ENCODE peak calls at places on chromosomes 6 and 20, in nine cellular contexts. Q is upper lobe of right lung, J is fibroblast of the aortic adventitia, O is natural killer cell, U is DND-41, I is hepatocyte, X is heart right ventricle, H is MCF 10A, W is NB4. D is an unnamed sample.

GRCh38 chr6:111172563-111172962 is 85.3 kb downstream of the SLC16A10 start:
- DNase-seq in Q (no peak), J (no peak), O (no peak), U (no peak), I (no peak), X (no peak), H (no peak), W (no peak), D (no peak)

GRCh38 chr20:41428285-41428684 is 61.7 kb upstream of the EMILIN3 start:
- DNase-seq in Q (no peak), J (peak; percentile 11), O (no peak), U (peak; percentile 36), I (peak; percentile 66), X (no peak), H (peak; percentile 56), W (peak; percentile 25), D (no peak)

GRCh38 chr6:71038966-71039365 is 82.1 kb upstream of the B3GAT2 start:
- DNase-seq in Q (no peak), J (no peak), O (no peak), U (no peak), I (no peak), X (no peak), H (peak; percentile 9), W (no peak), D (no peak)

GRCh38 chr6:72760130-72760793 is 138.4 kb downstream of the KCNQ5 start:
- DNase-seq in Q (no peak), J (peak; percentile 54), O (no peak), U (no peak), I (no peak), X (no peak), H (no peak), W (no peak), D (no peak)

GRCh38 chr6:152089992-152090391 is 282.5 kb downstream of the ESR1 start:
- DNase-seq in Q (no peak), J (peak; percentile 75), O (no peak), U (no peak), I (no peak), X (peak; percentile 11), H (peak; percentile 81), W (no peak), D (no peak)

GRCh38 chr20:47800619-47801018 is 15.3 kb upstream of the SULF2 start:
- DNase-seq in Q (no peak), J (no peak), O (no peak), U (no peak), I (peak; percentile 29), X (no peak), H (no peak), W (no peak), D (no peak)

GRCh38 chr6:132412656-132413500 is 11.6 kb upstream of the MOXD1 start:
- DNase-seq in Q (no peak), J (peak; percentile 52), O (no peak), U (no peak), I (no peak), X (no peak), H (no peak), W (no peak), D (no peak)

GRCh38 chr6:6942826-6943225 is 164.9 kb upstream of the RREB1 start:
- DNase-seq in Q (peak; percentile 82), J (no peak), O (no peak), U (no peak), I (no peak), X (peak; percentile 62), H (no peak), W (peak; percentile 100), D (no peak)

GRCh38 chr6:46500382-46500781 is 9.1 kb upstream of the RCAN2 start:
- DNase-seq in Q (no peak), J (no peak), O (no peak), U (no peak), I (no peak), X (no peak), H (no peak), W (no peak), D (no peak)

GRCh38 chr6:158353851-158354508 is 41.7 kb downstream of the TULP4 start:
- DNase-seq in Q (no peak), J (peak; percentile 14), O (no peak), U (no peak), I (no peak), X (no peak), H (peak; percentile 65), W (no peak), D (no peak)

GRCh38 chr6:82963527-82963926 is 102.1 kb downstream of the UBE3D start:
- DNase-seq in Q (no peak), J (no peak), O (no peak), U (no peak), I (no peak), X (no peak), H (no peak), W (no peak), D (no peak)

GRCh38 chr20:58271596-58272460 is 37.7 kb upstream of the RAB22A start:
- DNase-seq in Q (no peak), J (no peak), O (no peak), U (no peak), I (no peak), X (no peak), H (no peak), W (no peak), D (no peak)

GRCh38 chr20:4060856-4061440 is 45.6 kb upstream of the RNF24 start:
- DNase-seq in Q (no peak), J (no peak), O (no peak), U (no peak), I (no peak), X (no peak), H (no peak), W (peak; percentile 68), D (no peak)

GRCh38 chr6:167977717-167978467 is 19.6 kb upstream of the KIF25 start:
- DNase-seq in Q (peak; percentile 54), J (no peak), O (no peak), U (no peak), I (no peak), X (no peak), H (no peak), W (no peak), D (no peak)

GRCh38 chr6:134253681-134254080 is 64.2 kb downstream of the SGK1 start:
- DNase-seq in Q (no peak), J (peak; percentile 46), O (no peak), U (no peak), I (peak; percentile 37), X (no peak), H (no peak), W (no peak), D (no peak)

GRCh38 chr6:154536922-154537449 is 26.5 kb upstream of the CNKSR3 start:
- DNase-seq in Q (no peak), J (no peak), O (no peak), U (no peak), I (no peak), X (no peak), H (no peak), W (no peak), D (no peak)

GRCh38 chr20:44733341-44734069 is 12.2 kb upstream of the KCNK15 start:
- DNase-seq in Q (peak; percentile 79), J (peak; percentile 82), O (peak; percentile 45), U (peak; percentile 76), I (peak; percentile 85), X (peak; percentile 66), H (peak; percentile 78), W (peak; percentile 71), D (peak; percentile 92)

GRCh38 chr6:55678330-55679224 is 99.6 kb upstream of the HMGCLL1 start:
- DNase-seq in Q (no peak), J (no peak), O (no peak), U (no peak), I (no peak), X (no peak), H (no peak), W (peak; percentile 8), D (no peak)

DNA sequence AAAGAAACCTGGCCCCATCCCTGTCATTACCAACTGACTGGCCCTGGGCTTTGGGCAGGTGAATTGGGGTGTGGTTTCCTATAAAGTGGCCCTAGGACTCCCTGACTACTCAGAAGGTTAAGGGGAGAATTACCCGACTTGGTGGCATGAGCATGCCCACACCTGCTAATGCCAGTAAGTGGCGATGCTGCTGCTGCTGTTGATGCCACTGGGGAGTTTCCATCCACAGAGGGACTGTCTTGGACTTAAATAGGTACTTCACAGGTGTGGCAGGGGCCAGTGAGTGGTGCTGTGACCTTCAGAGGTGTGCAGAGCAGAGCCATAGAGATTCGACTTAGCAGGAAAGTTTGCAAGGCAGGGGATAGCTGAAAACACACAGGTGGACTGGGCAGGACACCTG is 32.6 kb upstream of the MDFI start:
- DNase-seq in Q (no peak), J (no peak), O (no peak), U (no peak), I (no peak), X (no peak), H (no peak), W (no peak), D (no peak)
- TF ChIP-seq CTCF in Q (no peak), J (no peak), O (no peak), U (no peak), I (no peak), X (no peak), H (no peak), W (no peak), D (no peak)

GRCh38 chr6:2920671-2921112 is 17.6 kb upstream of the SERPINB9 start:
- DNase-seq in Q (no peak), J (no peak), O (no peak), U (no peak), I (no peak), X (no peak), H (no peak), W (no peak), D (peak; percentile 68)
- TF ChIP-seq CTCF in Q (no peak), J (no peak), O (no peak), U (no peak), I (no peak), X (no peak), H (no peak), W (no peak), D (no peak)

GRCh38 chr20:50245561-50246366 is 55.1 kb downstream of the CEBPB start:
- DNase-seq in Q (no peak), J (peak; percentile 52), O (no peak), U (peak; percentile 10), I (peak; percentile 58), X (no peak), H (peak; percentile 81), W (no peak), D (no peak)
- TF ChIP-seq CTCF in Q (no peak), J (no peak), O (no peak), U (no peak), I (no peak), X (no peak), H (no peak), W (no peak), D (no peak)

DNA sequence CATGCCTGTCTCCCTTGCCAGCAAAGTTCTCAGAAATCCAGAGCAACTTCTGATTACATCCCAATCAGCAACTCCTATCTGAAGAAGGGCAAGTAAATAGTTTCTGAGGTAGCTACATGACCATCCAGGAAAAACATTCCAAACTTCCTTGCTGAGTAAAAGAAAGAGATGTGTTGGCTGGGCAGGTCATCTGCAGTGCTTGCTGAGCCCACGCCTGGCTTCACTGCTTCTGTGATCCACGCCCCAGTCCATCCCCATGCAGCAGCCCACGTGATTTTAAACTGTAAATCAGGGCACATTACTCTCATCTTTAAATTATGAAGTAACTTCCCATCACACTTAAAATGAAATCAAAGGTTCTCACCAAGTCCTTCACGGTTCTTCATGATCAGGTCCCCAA is 603.6 kb downstream of the QKI start:
- DNase-seq in Q (no peak), J (no peak), O (no peak), U (no peak), I (no peak), X (no peak), H (no peak), W (no peak), D (no peak)
- TF ChIP-seq CTCF in Q (no peak), J (no peak), O (no peak), U (no peak), I (no peak), X (no peak), H (no peak), W (no peak), D (no peak)